ENCODE peak calls at places on chromosomes 6 and 20, in five cellular contexts. One of them, this sample, is unnamed.

GRCh38 chr6:138372711-138373463 is 4.8 kb upstream of the SMIM28 start:
- DNase-seq in trophoblast cell: no peak
- DNase-seq in mesenchymal stem cell: no peak
- DNase-seq in H9: no peak
- DNase-seq in H1: no peak
- DNase-seq in this sample: no peak

GRCh38 chr6:80690611-80691090 is 584.2 kb downstream of the BCKDHB start:
- DNase-seq in H9: no peak
- DNase-seq in H1: no peak
- DNase-seq in trophoblast cell: no peak
- DNase-seq in mesenchymal stem cell: peak
- DNase-seq in this sample: no peak

GRCh38 chr20:63292904-63293303 is at the start of gene COL20A1:
- DNase-seq in H1: no peak
- DNase-seq in H9: no peak
- DNase-seq in trophoblast cell: no peak
- DNase-seq in mesenchymal stem cell: no peak
- DNase-seq in this sample: no peak

GRCh38 chr6:24600903-24601302 is 45.1 kb downstream of the KIAA0319 start:
- DNase-seq in trophoblast cell: no peak
- DNase-seq in H1: peak
- DNase-seq in mesenchymal stem cell: no peak
- DNase-seq in H9: peak
- DNase-seq in this sample: no peak

GRCh38 chr6:127458817-127459216 is 372 bp downstream of the KIAA0408 start:
- DNase-seq in trophoblast cell: no peak
- DNase-seq in mesenchymal stem cell: peak
- DNase-seq in H9: no peak
- DNase-seq in H1: no peak
- DNase-seq in this sample: no peak

GRCh38 chr6:113971786-113972185 is 838 bp upstream of the HDAC2 start:
- DNase-seq in H1: no peak
- DNase-seq in H9: no peak
- DNase-seq in trophoblast cell: no peak
- DNase-seq in mesenchymal stem cell: peak
- DNase-seq in this sample: no peak

GRCh38 chr20:63183422-63184146 is 32.3 kb downstream of the YTHDF1 start:
- DNase-seq in mesenchymal stem cell: peak
- DNase-seq in H9: peak
- DNase-seq in H1: peak
- DNase-seq in trophoblast cell: peak
- DNase-seq in this sample: peak

GRCh38 chr6:142222022-142222421 is 75.0 kb downstream of the VTA1 start:
- DNase-seq in H9: no peak
- DNase-seq in H1: no peak
- DNase-seq in trophoblast cell: no peak
- DNase-seq in mesenchymal stem cell: no peak
- DNase-seq in this sample: no peak

GRCh38 chr6:4612636-4613171 is 163.5 kb upstream of the CDYL start:
- DNase-seq in H9: no peak
- DNase-seq in trophoblast cell: no peak
- DNase-seq in mesenchymal stem cell: peak
- DNase-seq in H1: no peak
- DNase-seq in this sample: no peak

GRCh38 chr20:48286571-48287551 is 501.6 kb upstream of the SULF2 start:
- DNase-seq in mesenchymal stem cell: no peak
- DNase-seq in trophoblast cell: no peak
- DNase-seq in H9: no peak
- DNase-seq in H1: no peak
- DNase-seq in this sample: no peak

GRCh38 chr6:170075659-170076223 is 215.1 kb downstream of the DLL1 start:
- DNase-seq in H1: peak
- DNase-seq in H9: peak
- DNase-seq in mesenchymal stem cell: no peak
- DNase-seq in trophoblast cell: no peak
- DNase-seq in this sample: no peak

GRCh38 chr6:43426928-43427405 is 374 bp upstream of the ABCC10 start:
- DNase-seq in mesenchymal stem cell: no peak
- DNase-seq in H9: no peak
- DNase-seq in trophoblast cell: no peak
- DNase-seq in H1: no peak
- DNase-seq in this sample: no peak

GRCh38 chr6:46756469-46757205 is 9.9 kb downstream of the ANKRD66 start:
- DNase-seq in trophoblast cell: no peak
- DNase-seq in H9: no peak
- DNase-seq in H1: no peak
- DNase-seq in mesenchymal stem cell: no peak
- DNase-seq in this sample: no peak

GRCh38 chr6:151239603-151240035 is at the start of gene AKAP12:
- DNase-seq in mesenchymal stem cell: peak
- DNase-seq in H1: peak
- DNase-seq in trophoblast cell: no peak
- DNase-seq in H9: peak
- DNase-seq in this sample: no peak

GRCh38 chr6:166615059-166615770 is 11.8 kb downstream of the RPS6KA2 start:
- DNase-seq in trophoblast cell: no peak
- DNase-seq in H9: no peak
- DNase-seq in H1: no peak
- DNase-seq in mesenchymal stem cell: peak
- DNase-seq in this sample: no peak

GRCh38 chr6:170130771-170131241 is 160.1 kb downstream of the DLL1 start:
- DNase-seq in H9: peak
- DNase-seq in H1: no peak
- DNase-seq in trophoblast cell: no peak
- DNase-seq in mesenchymal stem cell: no peak
- DNase-seq in this sample: no peak

GRCh38 chr20:46512943-46513844 is at the start of gene ZNF334:
- DNase-seq in H1: peak
- DNase-seq in H9: peak
- DNase-seq in trophoblast cell: peak
- DNase-seq in mesenchymal stem cell: peak
- DNase-seq in this sample: peak

GRCh38 chr6:39269971-39270370 is 40.7 kb upstream of the KCNK5 start:
- DNase-seq in trophoblast cell: peak
- DNase-seq in H9: no peak
- DNase-seq in mesenchymal stem cell: no peak
- DNase-seq in H1: no peak
- DNase-seq in this sample: no peak

GRCh38 chr20:44467289-44467883 is 8.3 kb upstream of the TTPAL start:
- DNase-seq in H1: peak
- DNase-seq in mesenchymal stem cell: peak
- DNase-seq in trophoblast cell: no peak
- DNase-seq in H9: no peak
- DNase-seq in this sample: no peak

GRCh38 chr6:74554041-74554440 is 651.8 kb downstream of the COL12A1 start:
- DNase-seq in mesenchymal stem cell: no peak
- DNase-seq in H1: no peak
- DNase-seq in H9: no peak
- DNase-seq in trophoblast cell: no peak
- DNase-seq in this sample: no peak

GRCh38 chr6:144151010-144151727 is 852 bp downstream of the STX11 start:
- DNase-seq in trophoblast cell: peak
- DNase-seq in H1: no peak
- DNase-seq in mesenchymal stem cell: peak
- DNase-seq in H9: no peak
- DNase-seq in this sample: no peak

GRCh38 chr6:159487636-159488035 is 205.4 kb downstream of the SOD2 start:
- DNase-seq in H9: no peak
- DNase-seq in H1: no peak
- DNase-seq in mesenchymal stem cell: no peak
- DNase-seq in trophoblast cell: no peak
- DNase-seq in this sample: no peak

GRCh38 chr20:62367483-62368302 is 581 bp upstream of the LAMA5 start:
- DNase-seq in H9: peak
- DNase-seq in mesenchymal stem cell: no peak
- DNase-seq in trophoblast cell: peak
- DNase-seq in H1: peak
- DNase-seq in this sample: no peak

GRCh38 chr20:53711333-53712211 is 117.9 kb upstream of the ZNF217 start:
- DNase-seq in H1: no peak
- DNase-seq in H9: no peak
- DNase-seq in trophoblast cell: peak
- DNase-seq in mesenchymal stem cell: no peak
- DNase-seq in this sample: no peak

GRCh38 chr20:53706511-53707031 is 112.9 kb upstream of the ZNF217 start:
- DNase-seq in trophoblast cell: no peak
- DNase-seq in H1: no peak
- DNase-seq in H9: no peak
- DNase-seq in mesenchymal stem cell: peak
- DNase-seq in this sample: no peak

GRCh38 chr20:53707341-53708102 is 113.9 kb upstream of the ZNF217 start:
- DNase-seq in trophoblast cell: no peak
- DNase-seq in H1: no peak
- DNase-seq in H9: no peak
- DNase-seq in mesenchymal stem cell: peak
- DNase-seq in this sample: no peak

GRCh38 chr20:53706008-53706481 is 112.4 kb upstream of the ZNF217 start:
- DNase-seq in H1: no peak
- DNase-seq in mesenchymal stem cell: no peak
- DNase-seq in trophoblast cell: no peak
- DNase-seq in H9: no peak
- DNase-seq in this sample: no peak

DNA sequence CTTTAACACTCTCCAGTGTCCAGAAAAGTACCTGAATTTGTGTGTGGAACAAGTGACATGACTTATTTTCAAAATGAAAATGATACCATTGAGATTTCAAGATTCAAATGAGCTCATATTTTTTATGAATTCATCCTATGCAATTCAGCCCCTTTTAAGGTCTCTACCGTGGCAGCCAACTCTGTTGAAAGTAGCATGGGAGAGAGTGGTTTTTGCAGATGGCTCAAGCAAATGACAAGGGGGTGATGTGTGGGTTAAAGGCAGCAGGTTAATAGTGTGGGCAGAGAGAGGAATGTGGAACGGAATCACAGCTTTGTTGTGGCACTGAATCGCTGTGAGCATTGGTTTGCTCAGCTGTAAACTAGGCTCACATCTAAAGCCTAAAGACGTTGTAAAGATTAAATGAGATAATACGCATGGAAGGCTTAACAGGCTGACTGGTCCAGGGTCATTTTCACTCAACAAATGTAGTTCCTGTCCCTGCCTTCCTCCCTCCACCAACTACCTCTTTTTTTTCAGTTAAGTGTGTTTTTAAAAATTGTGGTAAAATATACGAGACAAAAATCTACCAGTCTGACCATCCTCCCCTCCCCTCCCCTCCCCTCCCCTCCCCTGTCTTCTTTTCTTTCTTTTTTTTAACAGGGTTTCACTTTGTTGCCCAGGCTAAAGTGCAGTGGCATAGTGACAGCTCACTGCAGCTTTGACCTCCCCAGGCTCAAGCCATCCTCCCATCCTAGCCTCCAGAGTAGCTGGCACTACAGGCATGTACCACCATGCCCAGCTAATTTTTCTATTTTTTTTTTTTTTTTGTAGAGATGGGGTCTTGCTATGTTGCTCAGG is 114.7 kb upstream of the ZNF217 start:
- DNase-seq in H9: no peak
- DNase-seq in H1: no peak
- DNase-seq in mesenchymal stem cell: peak
- DNase-seq in trophoblast cell: no peak
- DNase-seq in this sample: no peak
- H2BK12ac ChIP-seq in H9: no peak
- H2BK12ac ChIP-seq in H1: peak
- H2BK12ac ChIP-seq in mesenchymal stem cell: no peak
- H2BK12ac ChIP-seq in trophoblast cell: no peak
- H2BK12ac ChIP-seq in this sample: no peak

GRCh38 chr6:51913265-51913664 is 174.1 kb downstream of the PKHD1 start:
- DNase-seq in H9: no peak
- DNase-seq in trophoblast cell: peak
- DNase-seq in mesenchymal stem cell: no peak
- DNase-seq in H1: no peak
- DNase-seq in this sample: no peak

GRCh38 chr6:51902261-51902764 is 185.1 kb downstream of the PKHD1 start:
- DNase-seq in H9: no peak
- DNase-seq in trophoblast cell: no peak
- DNase-seq in mesenchymal stem cell: no peak
- DNase-seq in H1: no peak
- DNase-seq in this sample: no peak

GRCh38 chr6:51910846-51911245 is 176.6 kb downstream of the PKHD1 start:
- DNase-seq in trophoblast cell: no peak
- DNase-seq in H9: no peak
- DNase-seq in H1: no peak
- DNase-seq in mesenchymal stem cell: no peak
- DNase-seq in this sample: no peak

DNA sequence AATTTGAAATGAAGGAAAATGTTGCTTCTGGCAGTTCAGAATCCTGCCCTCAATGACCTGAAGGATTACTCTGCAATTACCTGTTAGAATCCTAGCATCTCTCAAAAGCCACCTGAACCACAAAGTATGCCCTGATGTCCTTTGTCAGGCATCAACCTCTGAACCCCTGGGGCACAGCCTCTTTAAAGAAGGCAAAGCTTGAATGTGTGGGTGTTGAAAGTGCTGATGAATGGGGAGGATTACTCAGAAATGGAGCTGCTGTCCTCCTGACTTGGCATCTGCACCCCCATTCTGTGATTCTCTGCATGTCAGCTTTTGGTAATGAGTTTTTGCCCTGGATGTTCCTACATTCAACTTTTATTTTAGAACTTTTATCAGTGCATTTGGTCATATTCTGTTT is 179.2 kb downstream of the PKHD1 start:
- DNase-seq in H1: no peak
- DNase-seq in H9: no peak
- DNase-seq in mesenchymal stem cell: no peak
- DNase-seq in trophoblast cell: no peak
- DNase-seq in this sample: no peak
- H2BK12ac ChIP-seq in H1: no peak
- H2BK12ac ChIP-seq in H9: no peak
- H2BK12ac ChIP-seq in mesenchymal stem cell: no peak
- H2BK12ac ChIP-seq in trophoblast cell: no peak
- H2BK12ac ChIP-seq in this sample: no peak

DNA sequence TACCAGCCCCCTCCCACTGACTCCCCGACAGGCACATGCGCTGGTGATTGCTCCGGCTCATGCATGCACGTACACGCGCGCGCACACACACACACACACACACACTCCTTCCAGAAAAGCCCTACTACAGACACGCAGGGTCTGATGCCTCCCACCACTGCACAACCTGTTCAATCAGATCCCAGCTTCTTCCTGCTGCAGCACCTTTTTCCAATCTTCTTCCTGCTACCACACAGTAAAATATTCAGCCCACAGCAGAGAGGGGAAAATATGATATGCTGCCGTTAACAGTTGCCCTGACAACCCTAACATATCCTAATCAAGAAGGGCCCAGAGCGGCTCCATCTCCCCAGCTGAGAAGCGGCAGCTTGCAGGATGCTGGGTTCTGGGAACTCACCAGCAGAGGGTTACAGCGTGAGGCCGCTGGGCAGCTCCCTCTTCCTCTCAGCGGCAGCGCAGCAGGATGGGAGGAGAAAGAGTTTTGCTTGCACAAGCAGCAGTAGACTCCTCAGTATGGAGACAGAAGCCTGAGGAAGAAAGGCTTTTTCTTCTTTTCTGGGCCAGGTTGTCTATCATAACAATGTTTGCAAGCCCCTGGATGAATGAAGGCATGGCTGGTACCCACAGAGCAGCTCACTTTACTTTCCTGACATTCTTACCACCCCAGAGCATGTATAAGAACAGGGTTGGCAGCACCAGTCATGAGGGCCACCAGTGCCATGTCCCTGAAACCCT is 23.9 kb downstream of the MAP7 start:
- DNase-seq in trophoblast cell: no peak
- DNase-seq in H9: peak
- DNase-seq in H1: peak
- DNase-seq in mesenchymal stem cell: peak
- DNase-seq in this sample: peak
- H2BK12ac ChIP-seq in trophoblast cell: no peak
- H2BK12ac ChIP-seq in H9: no peak
- H2BK12ac ChIP-seq in H1: peak
- H2BK12ac ChIP-seq in mesenchymal stem cell: no peak
- H2BK12ac ChIP-seq in this sample: no peak

GRCh38 chr20:761418-762381 is 6.6 kb downstream of the SLC52A3 start:
- DNase-seq in H1: no peak
- DNase-seq in H9: no peak
- DNase-seq in trophoblast cell: no peak
- DNase-seq in mesenchymal stem cell: no peak
- DNase-seq in this sample: no peak
- H2BK12ac ChIP-seq in H1: no peak
- H2BK12ac ChIP-seq in H9: no peak
- H2BK12ac ChIP-seq in trophoblast cell: no peak
- H2BK12ac ChIP-seq in mesenchymal stem cell: no peak
- H2BK12ac ChIP-seq in this sample: no peak

This sample was measured in neuronal stem cell.